ENCODE peak calls at places on chromosomes 6 and 20, in seven cellular contexts. One of them, this sample, is unnamed.

GRCh38 chr6:144416773-144417172 is 131.6 kb downstream of the UTRN start:
- DNase-seq in ELF-1: no peak
- DNase-seq in NCI-H774: no peak
- DNase-seq in BE2C: no peak
- DNase-seq in AG10803: no peak
- DNase-seq in naive thymus-derived CD8-positive, alpha-beta T cell: no peak
- DNase-seq in HEK293T: no peak
- DNase-seq in this sample: no peak

GRCh38 chr6:123276439-123277045 is 280.5 kb downstream of the CLVS2 start:
- DNase-seq in ELF-1: peak; percentile 41
- DNase-seq in NCI-H774: no peak
- DNase-seq in BE2C: no peak
- DNase-seq in AG10803: no peak
- DNase-seq in naive thymus-derived CD8-positive, alpha-beta T cell: no peak
- DNase-seq in HEK293T: peak; percentile 51
- DNase-seq in this sample: peak; percentile 77

GRCh38 chr20:41482647-41483552 is 116.3 kb upstream of the EMILIN3 start:
- DNase-seq in ELF-1: no peak
- DNase-seq in NCI-H774: no peak
- DNase-seq in BE2C: no peak
- DNase-seq in AG10803: peak; percentile 97
- DNase-seq in naive thymus-derived CD8-positive, alpha-beta T cell: no peak
- DNase-seq in HEK293T: no peak
- DNase-seq in this sample: no peak

GRCh38 chr6:129671442-129672344 is 38.3 kb downstream of the ARHGAP18 start:
- DNase-seq in ELF-1: no peak
- DNase-seq in NCI-H774: no peak
- DNase-seq in BE2C: no peak
- DNase-seq in AG10803: no peak
- DNase-seq in naive thymus-derived CD8-positive, alpha-beta T cell: peak; percentile 5
- DNase-seq in HEK293T: no peak
- DNase-seq in this sample: no peak

GRCh38 chr20:40844285-40844684 is 155.2 kb upstream of the MAFB start:
- DNase-seq in ELF-1: peak; percentile 23
- DNase-seq in NCI-H774: peak; percentile 21
- DNase-seq in BE2C: no peak
- DNase-seq in AG10803: no peak
- DNase-seq in naive thymus-derived CD8-positive, alpha-beta T cell: no peak
- DNase-seq in HEK293T: peak; percentile 64
- DNase-seq in this sample: no peak

GRCh38 chr20:41531876-41532275 is 86.3 kb downstream of the CHD6 start:
- DNase-seq in ELF-1: no peak
- DNase-seq in NCI-H774: no peak
- DNase-seq in BE2C: no peak
- DNase-seq in AG10803: no peak
- DNase-seq in naive thymus-derived CD8-positive, alpha-beta T cell: no peak
- DNase-seq in HEK293T: no peak
- DNase-seq in this sample: no peak

GRCh38 chr6:169622618-169623017 is 79.2 kb downstream of the WDR27 start:
- DNase-seq in ELF-1: no peak
- DNase-seq in NCI-H774: no peak
- DNase-seq in BE2C: no peak
- DNase-seq in AG10803: no peak
- DNase-seq in naive thymus-derived CD8-positive, alpha-beta T cell: no peak
- DNase-seq in HEK293T: no peak
- DNase-seq in this sample: no peak

GRCh38 chr6:52087498-52087999 is at the start of gene PKHD1:
- DNase-seq in ELF-1: peak; percentile 32
- DNase-seq in NCI-H774: no peak
- DNase-seq in BE2C: no peak
- DNase-seq in AG10803: peak; percentile 16
- DNase-seq in naive thymus-derived CD8-positive, alpha-beta T cell: no peak
- DNase-seq in HEK293T: peak; percentile 43
- DNase-seq in this sample: no peak

GRCh38 chr6:33453361-33454008 is 891 bp upstream of the ZBTB9 start:
- DNase-seq in ELF-1: no peak
- DNase-seq in NCI-H774: no peak
- DNase-seq in BE2C: no peak
- DNase-seq in AG10803: no peak
- DNase-seq in naive thymus-derived CD8-positive, alpha-beta T cell: no peak
- DNase-seq in HEK293T: no peak
- DNase-seq in this sample: no peak

GRCh38 chr6:146850238-146850896 is 251.6 kb downstream of the ADGB start:
- DNase-seq in ELF-1: peak; percentile 33
- DNase-seq in NCI-H774: no peak
- DNase-seq in BE2C: no peak
- DNase-seq in AG10803: peak; percentile 79
- DNase-seq in naive thymus-derived CD8-positive, alpha-beta T cell: no peak
- DNase-seq in HEK293T: no peak
- DNase-seq in this sample: no peak

GRCh38 chr6:73680289-73680688 is 15.7 kb upstream of the CD109 start:
- DNase-seq in ELF-1: no peak
- DNase-seq in NCI-H774: no peak
- DNase-seq in BE2C: no peak
- DNase-seq in AG10803: no peak
- DNase-seq in naive thymus-derived CD8-positive, alpha-beta T cell: no peak
- DNase-seq in HEK293T: no peak
- DNase-seq in this sample: no peak

GRCh38 chr6:47247227-47247797 is 62.4 kb downstream of the TNFRSF21 start:
- DNase-seq in ELF-1: no peak
- DNase-seq in NCI-H774: peak; percentile 64
- DNase-seq in BE2C: peak; percentile 36
- DNase-seq in AG10803: peak; percentile 21
- DNase-seq in naive thymus-derived CD8-positive, alpha-beta T cell: no peak
- DNase-seq in HEK293T: no peak
- DNase-seq in this sample: peak; percentile 15

GRCh38 chr6:135858941-135859340 is 7.4 kb downstream of the PDE7B start:
- DNase-seq in ELF-1: no peak
- DNase-seq in NCI-H774: no peak
- DNase-seq in BE2C: no peak
- DNase-seq in AG10803: no peak
- DNase-seq in naive thymus-derived CD8-positive, alpha-beta T cell: no peak
- DNase-seq in HEK293T: no peak
- DNase-seq in this sample: no peak

GRCh38 chr20:25148181-25148981 is 47.1 kb upstream of the ENTPD6 start:
- DNase-seq in ELF-1: peak; percentile 61
- DNase-seq in NCI-H774: peak; percentile 11
- DNase-seq in BE2C: no peak
- DNase-seq in AG10803: peak; percentile 33
- DNase-seq in naive thymus-derived CD8-positive, alpha-beta T cell: peak; percentile 66
- DNase-seq in HEK293T: no peak
- DNase-seq in this sample: no peak

GRCh38 chr6:131029661-131030297 is 33.3 kb downstream of the EPB41L2 start:
- DNase-seq in ELF-1: peak; percentile 30
- DNase-seq in NCI-H774: no peak
- DNase-seq in BE2C: no peak
- DNase-seq in AG10803: peak; percentile 39
- DNase-seq in naive thymus-derived CD8-positive, alpha-beta T cell: no peak
- DNase-seq in HEK293T: no peak
- DNase-seq in this sample: no peak

GRCh38 chr6:35419431-35419830 is 32.7 kb upstream of the FANCE start:
- DNase-seq in ELF-1: peak; percentile 53
- DNase-seq in NCI-H774: no peak
- DNase-seq in BE2C: no peak
- DNase-seq in AG10803: peak; percentile 65
- DNase-seq in naive thymus-derived CD8-positive, alpha-beta T cell: no peak
- DNase-seq in HEK293T: peak; percentile 34
- DNase-seq in this sample: no peak

GRCh38 chr20:61454053-61454452 is 202.0 kb downstream of the CDH4 start:
- DNase-seq in ELF-1: no peak
- DNase-seq in NCI-H774: no peak
- DNase-seq in BE2C: no peak
- DNase-seq in AG10803: no peak
- DNase-seq in naive thymus-derived CD8-positive, alpha-beta T cell: no peak
- DNase-seq in HEK293T: no peak
- DNase-seq in this sample: no peak

GRCh38 chr20:63837134-63837429 is 6.0 kb upstream of the ZBTB46 start:
- DNase-seq in ELF-1: no peak
- DNase-seq in NCI-H774: no peak
- DNase-seq in BE2C: no peak
- DNase-seq in AG10803: no peak
- DNase-seq in naive thymus-derived CD8-positive, alpha-beta T cell: no peak
- DNase-seq in HEK293T: no peak
- DNase-seq in this sample: no peak

GRCh38 chr20:62953839-62954703 is 1.6 kb downstream of the SLC17A9 start:
- DNase-seq in ELF-1: peak; percentile 58
- DNase-seq in NCI-H774: peak; percentile 67
- DNase-seq in BE2C: peak; percentile 94
- DNase-seq in AG10803: peak; percentile 72
- DNase-seq in naive thymus-derived CD8-positive, alpha-beta T cell: peak; percentile 71
- DNase-seq in HEK293T: no peak
- DNase-seq in this sample: peak; percentile 96

GRCh38 chr6:162313922-162314660 is 413.5 kb downstream of the PRKN start:
- DNase-seq in ELF-1: no peak
- DNase-seq in NCI-H774: no peak
- DNase-seq in BE2C: no peak
- DNase-seq in AG10803: no peak
- DNase-seq in naive thymus-derived CD8-positive, alpha-beta T cell: no peak
- DNase-seq in HEK293T: no peak
- DNase-seq in this sample: no peak

GRCh38 chr20:6048391-6048790 is 5.5 kb downstream of the LRRN4 start:
- DNase-seq in ELF-1: no peak
- DNase-seq in NCI-H774: no peak
- DNase-seq in BE2C: no peak
- DNase-seq in AG10803: no peak
- DNase-seq in naive thymus-derived CD8-positive, alpha-beta T cell: no peak
- DNase-seq in HEK293T: no peak
- DNase-seq in this sample: no peak

GRCh38 chr6:130293800-130294199 is 71.0 kb upstream of the SAMD3 start:
- DNase-seq in ELF-1: peak; percentile 77
- DNase-seq in NCI-H774: no peak
- DNase-seq in BE2C: no peak
- DNase-seq in AG10803: peak; percentile 77
- DNase-seq in naive thymus-derived CD8-positive, alpha-beta T cell: peak; percentile 6
- DNase-seq in HEK293T: peak; percentile 69
- DNase-seq in this sample: no peak

GRCh38 chr20:34578521-34579147 is 20.1 kb downstream of the MAP1LC3A start:
- DNase-seq in ELF-1: no peak
- DNase-seq in NCI-H774: no peak
- DNase-seq in BE2C: no peak
- DNase-seq in AG10803: no peak
- DNase-seq in naive thymus-derived CD8-positive, alpha-beta T cell: no peak
- DNase-seq in HEK293T: no peak
- DNase-seq in this sample: no peak

GRCh38 chr6:148509152-148509571 is 166.5 kb downstream of the SASH1 start:
- DNase-seq in ELF-1: no peak
- DNase-seq in NCI-H774: no peak
- DNase-seq in BE2C: no peak
- DNase-seq in AG10803: peak; percentile 55
- DNase-seq in naive thymus-derived CD8-positive, alpha-beta T cell: no peak
- DNase-seq in HEK293T: no peak
- DNase-seq in this sample: no peak

GRCh38 chr20:13259921-13260320 is 38.8 kb downstream of the ISM1 start:
- DNase-seq in ELF-1: no peak
- DNase-seq in NCI-H774: peak; percentile 54
- DNase-seq in BE2C: no peak
- DNase-seq in AG10803: no peak
- DNase-seq in naive thymus-derived CD8-positive, alpha-beta T cell: no peak
- DNase-seq in HEK293T: no peak
- DNase-seq in this sample: no peak

GRCh38 chr20:50313827-50314226 is 123.2 kb downstream of the CEBPB start:
- DNase-seq in ELF-1: no peak
- DNase-seq in NCI-H774: no peak
- DNase-seq in BE2C: no peak
- DNase-seq in AG10803: no peak
- DNase-seq in naive thymus-derived CD8-positive, alpha-beta T cell: no peak
- DNase-seq in HEK293T: no peak
- DNase-seq in this sample: no peak

GRCh38 chr6:35234901-35235300 is 21.1 kb downstream of the SCUBE3 start:
- DNase-seq in ELF-1: no peak
- DNase-seq in NCI-H774: no peak
- DNase-seq in BE2C: no peak
- DNase-seq in AG10803: no peak
- DNase-seq in naive thymus-derived CD8-positive, alpha-beta T cell: no peak
- DNase-seq in HEK293T: no peak
- DNase-seq in this sample: no peak

GRCh38 chr6:156534594-156534993 is 242.6 kb upstream of the ARID1B start:
- DNase-seq in ELF-1: no peak
- DNase-seq in NCI-H774: no peak
- DNase-seq in BE2C: no peak
- DNase-seq in AG10803: no peak
- DNase-seq in naive thymus-derived CD8-positive, alpha-beta T cell: no peak
- DNase-seq in HEK293T: no peak
- DNase-seq in this sample: no peak

GRCh38 chr6:3825851-3826581 is 23.2 kb upstream of the FAM50B start:
- DNase-seq in ELF-1: peak; percentile 82
- DNase-seq in NCI-H774: no peak
- DNase-seq in BE2C: peak; percentile 56
- DNase-seq in AG10803: peak; percentile 99
- DNase-seq in naive thymus-derived CD8-positive, alpha-beta T cell: no peak
- DNase-seq in HEK293T: no peak
- DNase-seq in this sample: no peak

GRCh38 chr20:38307371-38308046 is 3.6 kb downstream of the BPI start:
- DNase-seq in ELF-1: no peak
- DNase-seq in NCI-H774: no peak
- DNase-seq in BE2C: no peak
- DNase-seq in AG10803: peak; percentile 76
- DNase-seq in naive thymus-derived CD8-positive, alpha-beta T cell: no peak
- DNase-seq in HEK293T: no peak
- DNase-seq in this sample: no peak

GRCh38 chr6:101462576-101462975 is 69.1 kb downstream of the GRIK2 start:
- DNase-seq in ELF-1: no peak
- DNase-seq in NCI-H774: no peak
- DNase-seq in BE2C: peak; percentile 7
- DNase-seq in AG10803: peak; percentile 37
- DNase-seq in naive thymus-derived CD8-positive, alpha-beta T cell: no peak
- DNase-seq in HEK293T: no peak
- DNase-seq in this sample: no peak

GRCh38 chr6:133436652-133437051 is 195.5 kb downstream of the EYA4 start:
- DNase-seq in ELF-1: no peak
- DNase-seq in NCI-H774: no peak
- DNase-seq in BE2C: no peak
- DNase-seq in AG10803: no peak
- DNase-seq in naive thymus-derived CD8-positive, alpha-beta T cell: no peak
- DNase-seq in HEK293T: no peak
- DNase-seq in this sample: no peak

This sample was measured in GDM1.